ENCODE peak calls at places on chromosomes 5 and 9, in five cellular contexts. N is renal cortical epithelial cell; U is amniotic stem cell; L is SJSA1; S is stimulated activated CD8-positive, alpha-beta memory T cell treated with anti-CD3 and anti-CD28 coated beads, Interleukin-4, amount 100 ng/mL, for 24 hours. M is an unnamed sample.
A peak's percentile ranks its signal among the peaks of the same experiment; 100 is the strongest.

GRCh38 chr5:116576043-116576713 is 1.6 kb upstream of the SEMA6A start:
- DNase-seq in N (peak; percentile 46), U (no peak), L (peak; percentile 44), S (peak; percentile 26), M (no peak)

GRCh38 chr9:122446819-122447484 is 30.8 kb downstream of the OR1J1 start:
- DNase-seq in N (no peak), U (no peak), L (no peak), S (no peak), M (no peak)

GRCh38 chr9:129197978-129198736 is 20.1 kb upstream of the IER5L start:
- DNase-seq in N (peak; percentile 70), U (no peak), L (peak; percentile 42), S (no peak), M (no peak)

GRCh38 chr5:1110930-1111726 is 735 bp downstream of the SLC12A7 start:
- DNase-seq in N (no peak), U (no peak), L (no peak), S (no peak), M (peak; percentile 15)

GRCh38 chr5:132386644-132387286 is 17.3 kb downstream of the SLC22A5 start:
- DNase-seq in N (no peak), U (no peak), L (peak; percentile 87), S (peak; percentile 47), M (peak; percentile 59)

GRCh38 chr5:109327572-109327971 is 82.2 kb downstream of the PJA2 start:
- DNase-seq in N (peak; percentile 34), U (no peak), L (no peak), S (no peak), M (no peak)

GRCh38 chr9:20264896-20265295 is 357.4 kb downstream of the MLLT3 start:
- DNase-seq in N (no peak), U (no peak), L (no peak), S (no peak), M (no peak)

GRCh38 chr9:16075695-16076094 is 522.9 kb downstream of the CCDC171 start:
- DNase-seq in N (no peak), U (no peak), L (no peak), S (no peak), M (no peak)

GRCh38 chr5:14744296-14745187 is 80.0 kb downstream of the OTULIN start:
- DNase-seq in N (no peak), U (no peak), L (no peak), S (no peak), M (no peak)

GRCh38 chr9:71778085-71778484 is 9.8 kb upstream of the CEMIP2 start:
- DNase-seq in N (no peak), U (no peak), L (no peak), S (no peak), M (no peak)

GRCh38 chr5:15703901-15704300 is 203.9 kb downstream of the FBXL7 start:
- DNase-seq in N (no peak), U (no peak), L (no peak), S (no peak), M (no peak)

GRCh38 chr5:23820764-23821471 is 313.5 kb downstream of the PRDM9 start:
- DNase-seq in N (peak; percentile 56), U (no peak), L (no peak), S (no peak), M (no peak)

GRCh38 chr5:149438281-149438680 is 59.2 kb upstream of the IL17B start:
- DNase-seq in N (no peak), U (no peak), L (no peak), S (no peak), M (no peak)